ENCODE peak calls at places on chromosome 1, in ten cellular contexts. Q, P, I, X, M, C, Z, O, E and A are unnamed samples.
A peak's percentile ranks its signal among the peaks of the same experiment; 100 is the strongest.

GRCh38 chr1:68490046-68490651 is 6.7 kb downstream of the DEPDC1 start:
- DNase-seq in Q (no peak), P (no peak), I (no peak), X (no peak), M (no peak), C (peak; percentile 9), Z (no peak), O (no peak), E (no peak), A (no peak)

GRCh38 chr1:234611153-234611798 is 1.3 kb upstream of the IRF2BP2 start:
- DNase-seq in Q (peak; percentile 74), P (no peak), I (peak; percentile 66), X (peak; percentile 82), M (no peak), C (peak; percentile 92), Z (no peak), O (peak; percentile 82), E (no peak), A (peak; percentile 32)

GRCh38 chr1:89719502-89720306 is 86.8 kb downstream of the LRRC8C start:
- DNase-seq in Q (no peak), P (peak; percentile 33), I (peak; percentile 92), X (peak; percentile 48), M (no peak), C (peak; percentile 85), Z (no peak), O (no peak), E (no peak), A (no peak)

GRCh38 chr1:223466156-223466555 is 72.9 kb downstream of the CCDC185 start:
- DNase-seq in Q (no peak), P (no peak), I (no peak), X (no peak), M (no peak), C (no peak), Z (no peak), O (no peak), E (no peak), A (no peak)

GRCh38 chr1:3454811-3455618 is 550 bp downstream of the ARHGEF16 start:
- DNase-seq in Q (no peak), P (no peak), I (peak; percentile 55), X (peak; percentile 43), M (peak; percentile 79), C (no peak), Z (peak; percentile 78), O (peak; percentile 48), E (no peak), A (peak; percentile 68)

GRCh38 chr1:219703240-219703639 is 90.3 kb upstream of the ZC3H11B start:
- DNase-seq in Q (peak; percentile 13), P (no peak), I (no peak), X (no peak), M (no peak), C (no peak), Z (no peak), O (no peak), E (no peak), A (no peak)

GRCh38 chr1:81369814-81370213 is 430.9 kb upstream of the ADGRL2 start:
- DNase-seq in Q (peak; percentile 9), P (no peak), I (no peak), X (no peak), M (no peak), C (peak; percentile 47), Z (no peak), O (no peak), E (no peak), A (no peak)

GRCh38 chr1:27366411-27367159 is at the start of gene MAP3K6:
- DNase-seq in Q (peak; percentile 80), P (peak; percentile 59), I (peak; percentile 60), X (peak; percentile 53), M (peak; percentile 90), C (peak; percentile 94), Z (peak; percentile 95), O (peak; percentile 82), E (no peak), A (peak; percentile 48)

GRCh38 chr1:241963722-241964121 is 6.2 kb downstream of the BECN2 start:
- DNase-seq in Q (peak; percentile 24), P (no peak), I (no peak), X (no peak), M (no peak), C (no peak), Z (no peak), O (no peak), E (no peak), A (no peak)

GRCh38 chr1:10192263-10192662 is 18.1 kb upstream of the KIF1B start:
- DNase-seq in Q (no peak), P (no peak), I (no peak), X (no peak), M (no peak), C (no peak), Z (no peak), O (no peak), E (no peak), A (no peak)

GRCh38 chr1:54207287-54207686 is 7.3 kb downstream of the MRPL37 start:
- DNase-seq in Q (no peak), P (no peak), I (no peak), X (no peak), M (no peak), C (peak; percentile 28), Z (no peak), O (no peak), E (no peak), A (no peak)